ENCODE peak calls at places on chromosomes 6 and 20, in five cellular contexts. One of them, this sample, is unnamed.

GRCh38 chr6:84094050-84094435 is 60.5 kb downstream of the MRAP2 start:
- DNase-seq in AG08396: no peak
- DNase-seq in T-helper 9 cell: no peak
- DNase-seq in fibroblast of the conjunctiva: no peak
- DNase-seq in fibroblast of pulmonary artery: peak
- DNase-seq in this sample: no peak

GRCh38 chr20:64083380-64084208 is 604 bp downstream of the LKAAEAR1 start:
- DNase-seq in AG08396: peak
- DNase-seq in T-helper 9 cell: peak
- DNase-seq in fibroblast of the conjunctiva: peak
- DNase-seq in fibroblast of pulmonary artery: peak
- DNase-seq in this sample: peak

GRCh38 chr6:146354451-146354850 is 189.2 kb upstream of the RAB32 start:
- DNase-seq in fibroblast of the conjunctiva: no peak
- DNase-seq in AG08396: no peak
- DNase-seq in fibroblast of pulmonary artery: no peak
- DNase-seq in T-helper 9 cell: no peak
- DNase-seq in this sample: no peak

GRCh38 chr6:132054525-132054924 is 103.4 kb upstream of the CCN2 start:
- DNase-seq in fibroblast of the conjunctiva: peak
- DNase-seq in fibroblast of pulmonary artery: no peak
- DNase-seq in T-helper 9 cell: no peak
- DNase-seq in AG08396: peak
- DNase-seq in this sample: no peak

GRCh38 chr6:168256940-168257339 is 62.6 kb downstream of the DACT2 start:
- DNase-seq in fibroblast of pulmonary artery: no peak
- DNase-seq in T-helper 9 cell: no peak
- DNase-seq in fibroblast of the conjunctiva: no peak
- DNase-seq in AG08396: no peak
- DNase-seq in this sample: no peak

GRCh38 chr6:14743465-14744211 is 502.2 kb upstream of the JARID2 start:
- DNase-seq in fibroblast of pulmonary artery: peak
- DNase-seq in fibroblast of the conjunctiva: peak
- DNase-seq in AG08396: peak
- DNase-seq in T-helper 9 cell: no peak
- DNase-seq in this sample: no peak

GRCh38 chr6:148535976-148536375 is 193.3 kb downstream of the SASH1 start:
- DNase-seq in T-helper 9 cell: no peak
- DNase-seq in AG08396: peak
- DNase-seq in fibroblast of the conjunctiva: no peak
- DNase-seq in fibroblast of pulmonary artery: no peak
- DNase-seq in this sample: no peak

GRCh38 chr6:27601668-27602254 is 128.9 kb upstream of the ZNF184 start:
- DNase-seq in fibroblast of the conjunctiva: no peak
- DNase-seq in T-helper 9 cell: no peak
- DNase-seq in AG08396: no peak
- DNase-seq in fibroblast of pulmonary artery: no peak
- DNase-seq in this sample: no peak

GRCh38 chr6:47592466-47592865 is 105.9 kb upstream of the ADGRF4 start:
- DNase-seq in AG08396: no peak
- DNase-seq in fibroblast of the conjunctiva: no peak
- DNase-seq in fibroblast of pulmonary artery: no peak
- DNase-seq in T-helper 9 cell: no peak
- DNase-seq in this sample: no peak

GRCh38 chr6:134706806-134707205 is 243.1 kb downstream of the ALDH8A1 start:
- DNase-seq in fibroblast of pulmonary artery: peak
- DNase-seq in AG08396: no peak
- DNase-seq in fibroblast of the conjunctiva: no peak
- DNase-seq in T-helper 9 cell: no peak
- DNase-seq in this sample: no peak

GRCh38 chr20:50192364-50193168 is 1.9 kb downstream of the CEBPB start:
- DNase-seq in fibroblast of pulmonary artery: peak
- DNase-seq in T-helper 9 cell: peak
- DNase-seq in AG08396: peak
- DNase-seq in fibroblast of the conjunctiva: peak
- DNase-seq in this sample: peak

GRCh38 chr20:61426361-61426760 is 174.3 kb downstream of the CDH4 start:
- DNase-seq in fibroblast of the conjunctiva: no peak
- DNase-seq in T-helper 9 cell: no peak
- DNase-seq in AG08396: no peak
- DNase-seq in fibroblast of pulmonary artery: no peak
- DNase-seq in this sample: no peak

GRCh38 chr20:4962257-4962855 is 39.0 kb downstream of the SLC23A2 start:
- DNase-seq in T-helper 9 cell: peak
- DNase-seq in fibroblast of pulmonary artery: no peak
- DNase-seq in AG08396: no peak
- DNase-seq in fibroblast of the conjunctiva: no peak
- DNase-seq in this sample: no peak

GRCh38 chr6:105601541-105602174 is 198.8 kb upstream of the PREP start:
- DNase-seq in AG08396: peak
- DNase-seq in fibroblast of the conjunctiva: peak
- DNase-seq in fibroblast of pulmonary artery: peak
- DNase-seq in T-helper 9 cell: no peak
- DNase-seq in this sample: no peak